ENCODE peak calls at places on chromosomes 11 and 22, in six cellular contexts. One of them, this sample, is unnamed.

GRCh38 chr11:93936416-93936815 is 84.7 kb upstream of the HEPHL1 start:
- DNase-seq in spleen: no peak
- DNase-seq in right lobe of liver: no peak
- DNase-seq in fibroblast of lung: no peak
- DNase-seq in tibial nerve: no peak
- DNase-seq in heart right ventricle: no peak
- DNase-seq in this sample: no peak

GRCh38 chr11:125373426-125374391 is 122.4 kb downstream of the FEZ1 start:
- DNase-seq in fibroblast of lung: peak; percentile 65
- DNase-seq in spleen: peak; percentile 28
- DNase-seq in heart right ventricle: peak; percentile 66
- DNase-seq in tibial nerve: no peak
- DNase-seq in right lobe of liver: no peak
- DNase-seq in this sample: no peak

GRCh38 chr22:44172370-44173108 is 8.2 kb upstream of the PARVG start:
- DNase-seq in fibroblast of lung: no peak
- DNase-seq in tibial nerve: peak; percentile 52
- DNase-seq in right lobe of liver: peak; percentile 68
- DNase-seq in spleen: peak; percentile 95
- DNase-seq in heart right ventricle: peak; percentile 32
- DNase-seq in this sample: no peak

GRCh38 chr22:37781434-37782059 is 26.2 kb upstream of the GCAT start:
- DNase-seq in fibroblast of lung: no peak
- DNase-seq in tibial nerve: no peak
- DNase-seq in right lobe of liver: peak; percentile 71
- DNase-seq in spleen: no peak
- DNase-seq in heart right ventricle: no peak
- DNase-seq in this sample: no peak

GRCh38 chr11:61477734-61478148 is 30.8 kb upstream of the LRRC10B start:
- DNase-seq in right lobe of liver: peak; percentile 49
- DNase-seq in tibial nerve: peak; percentile 63
- DNase-seq in fibroblast of lung: peak; percentile 29
- DNase-seq in spleen: peak; percentile 88
- DNase-seq in heart right ventricle: peak; percentile 47
- DNase-seq in this sample: no peak

GRCh38 chr22:49829044-49829719 is 1.5 kb upstream of the BRD1 start:
- DNase-seq in heart right ventricle: no peak
- DNase-seq in right lobe of liver: no peak
- DNase-seq in fibroblast of lung: no peak
- DNase-seq in spleen: peak; percentile 76
- DNase-seq in tibial nerve: no peak
- DNase-seq in this sample: no peak

GRCh38 chr11:25037431-25037830 is 540.6 kb downstream of the LUZP2 start:
- DNase-seq in spleen: no peak
- DNase-seq in fibroblast of lung: no peak
- DNase-seq in right lobe of liver: no peak
- DNase-seq in tibial nerve: no peak
- DNase-seq in heart right ventricle: no peak
- DNase-seq in this sample: no peak

GRCh38 chr11:70456921-70457532 is 58.7 kb downstream of the CTTN start:
- DNase-seq in spleen: no peak
- DNase-seq in tibial nerve: no peak
- DNase-seq in right lobe of liver: no peak
- DNase-seq in fibroblast of lung: peak; percentile 14
- DNase-seq in heart right ventricle: no peak
- DNase-seq in this sample: no peak

GRCh38 chr11:10742460-10743208 is 8.4 kb upstream of the CTR9 start:
- DNase-seq in heart right ventricle: no peak
- DNase-seq in fibroblast of lung: peak; percentile 77
- DNase-seq in right lobe of liver: no peak
- DNase-seq in spleen: no peak
- DNase-seq in tibial nerve: no peak
- DNase-seq in this sample: peak; percentile 46

GRCh38 chr11:68950268-68950667 is 30.5 kb downstream of the MRGPRD start:
- DNase-seq in heart right ventricle: no peak
- DNase-seq in tibial nerve: no peak
- DNase-seq in spleen: no peak
- DNase-seq in fibroblast of lung: peak; percentile 17
- DNase-seq in right lobe of liver: no peak
- DNase-seq in this sample: no peak

GRCh38 chr22:25235547-25236290 is 16.3 kb downstream of the CRYBB2 start:
- DNase-seq in fibroblast of lung: peak; percentile 69
- DNase-seq in spleen: peak; percentile 86
- DNase-seq in heart right ventricle: peak; percentile 80
- DNase-seq in right lobe of liver: peak; percentile 85
- DNase-seq in tibial nerve: peak; percentile 18
- DNase-seq in this sample: peak; percentile 50

GRCh38 chr11:123301696-123302400 is 106.8 kb upstream of the CLMP start:
- DNase-seq in heart right ventricle: peak; percentile 39
- DNase-seq in spleen: peak; percentile 93
- DNase-seq in tibial nerve: peak; percentile 31
- DNase-seq in fibroblast of lung: no peak
- DNase-seq in right lobe of liver: peak; percentile 61
- DNase-seq in this sample: no peak

GRCh38 chr11:24386551-24387404 is 110.1 kb upstream of the LUZP2 start:
- DNase-seq in spleen: no peak
- DNase-seq in right lobe of liver: no peak
- DNase-seq in fibroblast of lung: peak; percentile 69
- DNase-seq in tibial nerve: no peak
- DNase-seq in heart right ventricle: no peak
- DNase-seq in this sample: peak; percentile 18

GRCh38 chr11:38461751-38462150 is 1863.7 kb upstream of the RAG2 start:
- DNase-seq in fibroblast of lung: no peak
- DNase-seq in heart right ventricle: peak; percentile 5
- DNase-seq in spleen: no peak
- DNase-seq in tibial nerve: peak; percentile 8
- DNase-seq in right lobe of liver: no peak
- DNase-seq in this sample: no peak

GRCh38 chr11:69889400-69890372 is 70.5 kb upstream of the FGF3 start:
- DNase-seq in tibial nerve: no peak
- DNase-seq in spleen: peak; percentile 47
- DNase-seq in heart right ventricle: no peak
- DNase-seq in fibroblast of lung: no peak
- DNase-seq in right lobe of liver: no peak
- DNase-seq in this sample: no peak

GRCh38 chr11:8698917-8699441 is 16.4 kb downstream of the RPL27A start:
- DNase-seq in fibroblast of lung: no peak
- DNase-seq in tibial nerve: no peak
- DNase-seq in spleen: no peak
- DNase-seq in right lobe of liver: no peak
- DNase-seq in heart right ventricle: no peak
- DNase-seq in this sample: no peak

GRCh38 chr22:17803871-17804270 is 29.6 kb upstream of the BID start:
- DNase-seq in right lobe of liver: no peak
- DNase-seq in fibroblast of lung: no peak
- DNase-seq in spleen: no peak
- DNase-seq in heart right ventricle: no peak
- DNase-seq in tibial nerve: no peak
- DNase-seq in this sample: peak; percentile 41

GRCh38 chr11:87548797-87549196 is 511.1 kb downstream of the TMEM135 start:
- DNase-seq in tibial nerve: no peak
- DNase-seq in right lobe of liver: no peak
- DNase-seq in fibroblast of lung: no peak
- DNase-seq in spleen: no peak
- DNase-seq in heart right ventricle: no peak
- DNase-seq in this sample: no peak

GRCh38 chr22:17116931-17117330 is 4.2 kb downstream of the TMEM121B start:
- DNase-seq in fibroblast of lung: no peak
- DNase-seq in right lobe of liver: no peak
- DNase-seq in tibial nerve: no peak
- DNase-seq in spleen: peak; percentile 33
- DNase-seq in heart right ventricle: no peak
- DNase-seq in this sample: no peak

GRCh38 chr22:44686873-44687600 is 15.0 kb upstream of the PRR5 start:
- DNase-seq in right lobe of liver: no peak
- DNase-seq in heart right ventricle: no peak
- DNase-seq in tibial nerve: no peak
- DNase-seq in fibroblast of lung: peak; percentile 55
- DNase-seq in spleen: no peak
- DNase-seq in this sample: no peak

GRCh38 chr11:35605691-35606090 is 12.6 kb upstream of the FJX1 start:
- DNase-seq in fibroblast of lung: peak; percentile 59
- DNase-seq in heart right ventricle: peak; percentile 40
- DNase-seq in tibial nerve: peak; percentile 31
- DNase-seq in right lobe of liver: no peak
- DNase-seq in spleen: no peak
- DNase-seq in this sample: no peak

GRCh38 chr11:96964661-96965060 is 574.8 kb downstream of the JRKL start:
- DNase-seq in spleen: no peak
- DNase-seq in fibroblast of lung: no peak
- DNase-seq in right lobe of liver: no peak
- DNase-seq in heart right ventricle: no peak
- DNase-seq in tibial nerve: no peak
- DNase-seq in this sample: peak; percentile 30

GRCh38 chr22:47098554-47098953 is 336.1 kb downstream of the TBC1D22A start:
- DNase-seq in right lobe of liver: no peak
- DNase-seq in tibial nerve: no peak
- DNase-seq in spleen: no peak
- DNase-seq in fibroblast of lung: no peak
- DNase-seq in heart right ventricle: no peak
- DNase-seq in this sample: no peak

DNA sequence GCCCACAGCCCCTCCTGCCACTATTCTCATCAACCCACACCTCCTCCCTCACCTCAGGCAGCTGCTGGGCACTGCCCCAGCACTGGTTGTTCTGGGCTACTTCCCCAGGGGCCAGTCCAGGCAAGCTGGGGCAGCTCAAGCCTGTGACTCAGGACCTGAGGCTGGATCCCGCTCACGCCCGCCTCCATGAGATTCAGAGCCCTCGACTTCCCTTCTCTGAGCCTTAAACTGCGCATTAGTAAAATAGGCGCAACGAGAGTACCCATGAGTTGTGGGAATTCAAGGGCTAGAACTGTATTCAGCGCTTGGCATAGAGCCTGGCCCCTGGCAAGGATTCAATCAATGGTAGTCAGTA is 833 bp upstream of the CD82 start:
- DNase-seq in tibial nerve: peak; percentile 73
- DNase-seq in fibroblast of lung: peak; percentile 84
- DNase-seq in right lobe of liver: peak; percentile 80
- DNase-seq in spleen: peak; percentile 90
- DNase-seq in heart right ventricle: no peak
- DNase-seq in this sample: peak; percentile 96
- H3K27ac ChIP-seq in tibial nerve: peak overlapping the region; percentile 96
- H3K27ac ChIP-seq in fibroblast of lung: peak overlapping the region; percentile 97
- H3K27ac ChIP-seq in right lobe of liver: peak overlapping the region; percentile 93
- H3K27ac ChIP-seq in spleen: peak overlapping the region; percentile 92
- H3K27ac ChIP-seq in heart right ventricle: peak overlapping the region; percentile 91
- H3K27ac ChIP-seq in this sample: peak overlapping the region; percentile 98

GRCh38 chr11:11981840-11982239 is 26.6 kb downstream of the DKK3 start:
- DNase-seq in heart right ventricle: no peak
- DNase-seq in fibroblast of lung: no peak
- DNase-seq in right lobe of liver: no peak
- DNase-seq in spleen: no peak
- DNase-seq in tibial nerve: no peak
- DNase-seq in this sample: no peak
- H3K4me1 ChIP-seq in heart right ventricle: peaks cover 87% of the 10 kb centered on the region
- H3K4me1 ChIP-seq in fibroblast of lung: peaks cover 80% of the 10 kb centered on the region
- H3K4me1 ChIP-seq in right lobe of liver: peaks cover 3% of the 10 kb centered on the region
- H3K4me1 ChIP-seq in spleen: peaks cover 8% of the 10 kb centered on the region
- H3K4me1 ChIP-seq in tibial nerve: no peaks in the 10 kb centered on the region
- H3K4me1 ChIP-seq in this sample: peaks cover 31% of the 10 kb centered on the region

DNA sequence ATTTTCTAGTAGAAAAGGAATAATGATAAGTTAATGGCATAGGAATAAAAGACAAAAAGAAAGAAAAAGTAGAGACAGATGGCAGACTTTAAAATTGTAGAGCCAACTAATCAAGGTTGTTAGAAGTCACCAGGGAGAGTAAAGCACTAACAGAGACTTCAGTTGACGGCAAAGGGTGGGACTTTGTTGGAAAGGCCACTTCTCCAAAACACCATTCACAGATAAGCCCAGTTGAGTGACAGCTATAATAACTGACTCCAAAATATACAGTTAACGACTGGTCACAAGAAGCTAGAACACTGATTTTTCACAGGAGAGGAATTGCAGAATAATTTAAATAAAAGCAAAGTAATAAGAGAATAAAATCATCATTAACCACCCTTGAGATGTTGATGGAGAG is 16.0 kb upstream of the SOX6 start:
- DNase-seq in fibroblast of lung: no peak
- DNase-seq in right lobe of liver: no peak
- DNase-seq in spleen: no peak
- DNase-seq in tibial nerve: no peak
- DNase-seq in heart right ventricle: no peak
- DNase-seq in this sample: no peak
- TF ChIP-seq CTCF in fibroblast of lung: no peak
- TF ChIP-seq CTCF in right lobe of liver: no peak
- TF ChIP-seq CTCF in spleen: no peak
- TF ChIP-seq CTCF in tibial nerve: no peak
- TF ChIP-seq CTCF in heart right ventricle: no peak
- TF ChIP-seq CTCF in this sample: no peak

GRCh38 chr11:119384332-119384731 is 2.8 kb upstream of the USP2 start:
- DNase-seq in right lobe of liver: no peak
- DNase-seq in heart right ventricle: no peak
- DNase-seq in tibial nerve: no peak
- DNase-seq in fibroblast of lung: no peak
- DNase-seq in spleen: no peak
- DNase-seq in this sample: no peak

GRCh38 chr11:119380160-119380815 is 1.2 kb downstream of the USP2 start:
- DNase-seq in tibial nerve: peak; percentile 5
- DNase-seq in right lobe of liver: no peak
- DNase-seq in spleen: no peak
- DNase-seq in heart right ventricle: no peak
- DNase-seq in fibroblast of lung: no peak
- DNase-seq in this sample: no peak

GRCh38 chr11:119380816-119381185 is 689 bp downstream of the USP2 start:
- DNase-seq in heart right ventricle: no peak
- DNase-seq in fibroblast of lung: no peak
- DNase-seq in spleen: no peak
- DNase-seq in tibial nerve: peak; percentile 4
- DNase-seq in right lobe of liver: no peak
- DNase-seq in this sample: no peak

GRCh38 chr11:119381186-119381988 is at the start of gene USP2:
- DNase-seq in fibroblast of lung: peak; percentile 96
- DNase-seq in heart right ventricle: peak; percentile 95
- DNase-seq in tibial nerve: peak; percentile 94
- DNase-seq in spleen: peak; percentile 98
- DNase-seq in right lobe of liver: peak; percentile 97
- DNase-seq in this sample: peak; percentile 93

GRCh38 chr11:119382101-119382500 is 611 bp upstream of the USP2 start:
- DNase-seq in tibial nerve: no peak
- DNase-seq in spleen: no peak
- DNase-seq in right lobe of liver: no peak
- DNase-seq in heart right ventricle: no peak
- DNase-seq in fibroblast of lung: no peak
- DNase-seq in this sample: no peak
- H3K27ac ChIP-seq in tibial nerve: peak overlapping the region; percentile 10
- H3K27ac ChIP-seq in spleen: no peak overlapping the region
- H3K27ac ChIP-seq in right lobe of liver: no peak overlapping the region
- H3K27ac ChIP-seq in heart right ventricle: no peak overlapping the region
- H3K27ac ChIP-seq in fibroblast of lung: peak overlapping the region; percentile 46
- H3K27ac ChIP-seq in this sample: peak overlapping the region; percentile 9

GRCh38 chr22:26573026-26573662 is 16.8 kb downstream of the TPST2 start:
- DNase-seq in heart right ventricle: peak; percentile 40
- DNase-seq in tibial nerve: peak; percentile 29
- DNase-seq in spleen: peak; percentile 91
- DNase-seq in fibroblast of lung: peak; percentile 56
- DNase-seq in right lobe of liver: peak; percentile 72
- DNase-seq in this sample: no peak
- H3K4me1 ChIP-seq in heart right ventricle: peaks cover 79% of the 10 kb centered on the region
- H3K4me1 ChIP-seq in tibial nerve: no peaks in the 10 kb centered on the region
- H3K4me1 ChIP-seq in spleen: peaks cover 29% of the 10 kb centered on the region
- H3K4me1 ChIP-seq in fibroblast of lung: no peaks in the 10 kb centered on the region
- H3K4me1 ChIP-seq in right lobe of liver: no peaks in the 10 kb centered on the region
- H3K4me1 ChIP-seq in this sample: peaks cover 7% of the 10 kb centered on the region

GRCh38 chr11:119100246-119100959 is 1.2 kb downstream of the DPAGT1 start:
- DNase-seq in heart right ventricle: no peak
- DNase-seq in fibroblast of lung: peak; percentile 60
- DNase-seq in right lobe of liver: no peak
- DNase-seq in spleen: peak; percentile 67
- DNase-seq in tibial nerve: no peak
- DNase-seq in this sample: no peak
- TF ChIP-seq CTCF in heart right ventricle: peak; percentile 13
- TF ChIP-seq CTCF in fibroblast of lung: peak; percentile 52
- TF ChIP-seq CTCF in right lobe of liver: peak; percentile 41
- TF ChIP-seq CTCF in spleen: peak; percentile 21
- TF ChIP-seq CTCF in tibial nerve: no peak
- TF ChIP-seq CTCF in this sample: peak; percentile 70

This sample was measured in foreskin keratinocyte.